ENCODE peak calls at places on chromosomes 6 and 20, in ten cellular contexts. X is progenitor cell of endocrine pancreas, R is MV-4-11, S is midbrain, Y is HCT116, I is type B pancreatic cell, P is A549, M is anterior cingulate cortex, A is mesendoderm, U is hepatic stellate cell. Z is an unnamed sample.

GRCh38 chr6:10099086-10099499 is 315.8 kb downstream of the TFAP2A start:
- DNase-seq in X (no peak), R (no peak), S (no peak), Y (no peak), I (no peak), P (no peak), M (no peak), A (peak), U (no peak), Z (no peak)

GRCh38 chr20:44901972-44902371 is 7.9 kb upstream of the PABPC1L start:
- DNase-seq in X (no peak), R (no peak), S (peak), Y (no peak), I (no peak), P (no peak), M (no peak), A (peak), U (peak), Z (no peak)

GRCh38 chr6:35498407-35499045 is 1.6 kb upstream of the TEAD3 start:
- DNase-seq in X (no peak), R (peak), S (no peak), Y (no peak), I (no peak), P (no peak), M (no peak), A (peak), U (no peak), Z (no peak)

GRCh38 chr6:149140910-149141290 is 176.6 kb upstream of the TAB2 start:
- DNase-seq in X (no peak), R (no peak), S (no peak), Y (no peak), I (no peak), P (no peak), M (no peak), A (no peak), U (no peak), Z (no peak)

GRCh38 chr20:15834857-15835256 is 738.4 kb downstream of the KIF16B start:
- DNase-seq in X (no peak), R (no peak), S (no peak), Y (no peak), I (no peak), P (no peak), M (no peak), A (no peak), U (no peak), Z (no peak)

GRCh38 chr20:11379257-11380011 is 538.3 kb upstream of the BTBD3 start:
- DNase-seq in X (peak), R (peak), S (no peak), Y (no peak), I (no peak), P (no peak), M (no peak), A (peak), U (no peak), Z (peak)

GRCh38 chr6:35305117-35305516 is 7.5 kb downstream of the DEF6 start:
- DNase-seq in X (no peak), R (no peak), S (no peak), Y (no peak), I (no peak), P (peak), M (no peak), A (peak), U (no peak), Z (no peak)

GRCh38 chr20:35568645-35569044 is 26.8 kb downstream of the ERGIC3 start:
- DNase-seq in X (no peak), R (no peak), S (no peak), Y (peak), I (no peak), P (peak), M (no peak), A (peak), U (no peak), Z (no peak)

GRCh38 chr20:64080013-64080812 is at the start of gene OPRL1:
- DNase-seq in X (no peak), R (no peak), S (no peak), Y (no peak), I (no peak), P (no peak), M (no peak), A (no peak), U (no peak), Z (no peak)

GRCh38 chr20:57048027-57048869 is 218.2 kb downstream of the BMP7 start:
- DNase-seq in X (peak), R (peak), S (no peak), Y (no peak), I (no peak), P (peak), M (no peak), A (peak), U (peak), Z (no peak)

GRCh38 chr6:36924778-36925396 is 29.7 kb upstream of the PI16 start:
- DNase-seq in X (no peak), R (no peak), S (no peak), Y (no peak), I (no peak), P (no peak), M (no peak), A (no peak), U (no peak), Z (no peak)

GRCh38 chr6:548517-548916 is 108.4 kb downstream of the HUS1B start:
- DNase-seq in X (no peak), R (no peak), S (no peak), Y (no peak), I (no peak), P (no peak), M (no peak), A (no peak), U (no peak), Z (no peak)

GRCh38 chr20:32779500-32780215 is 17.5 kb downstream of the DNMT3B start:
- DNase-seq in X (peak), R (no peak), S (no peak), Y (no peak), I (no peak), P (no peak), M (no peak), A (peak), U (peak), Z (no peak)

GRCh38 chr6:158514176-158514575 is 45.7 kb upstream of the TMEM181 start:
- DNase-seq in X (no peak), R (no peak), S (no peak), Y (no peak), I (no peak), P (no peak), M (no peak), A (no peak), U (no peak), Z (no peak)

GRCh38 chr20:34269996-34270627 is 28.9 kb downstream of the ASIP start:
- DNase-seq in X (no peak), R (peak), S (no peak), Y (no peak), I (no peak), P (no peak), M (no peak), A (no peak), U (no peak), Z (no peak)

GRCh38 chr6:6695711-6696048 is 107.2 kb downstream of the LY86 start:
- DNase-seq in X (no peak), R (peak), S (no peak), Y (no peak), I (no peak), P (no peak), M (no peak), A (no peak), U (no peak), Z (no peak)

GRCh38 chr20:63700199-63701050 is 4.0 kb downstream of the TNFRSF6B start:
- DNase-seq in X (no peak), R (no peak), S (no peak), Y (no peak), I (no peak), P (no peak), M (no peak), A (no peak), U (no peak), Z (no peak)

GRCh38 chr6:143901885-143902708 is 37.8 kb downstream of the ZC2HC1B start:
- DNase-seq in X (no peak), R (peak), S (no peak), Y (no peak), I (no peak), P (no peak), M (no peak), A (peak), U (peak), Z (no peak)

GRCh38 chr6:168410035-168410434 is 30.9 kb upstream of the SMOC2 start:
- DNase-seq in X (no peak), R (no peak), S (no peak), Y (no peak), I (no peak), P (no peak), M (no peak), A (no peak), U (no peak), Z (no peak)

GRCh38 chr6:16236648-16237199 is 1.7 kb upstream of the GMPR start:
- DNase-seq in X (no peak), R (peak), S (no peak), Y (no peak), I (no peak), P (no peak), M (no peak), A (no peak), U (peak), Z (no peak)

GRCh38 chr6:125175459-125175858 is 21.9 kb downstream of the TPD52L1 start:
- DNase-seq in X (no peak), R (no peak), S (no peak), Y (no peak), I (no peak), P (no peak), M (no peak), A (no peak), U (no peak), Z (no peak)

GRCh38 chr6:40852667-40853383 is 186.2 kb downstream of the UNC5CL start:
- DNase-seq in X (no peak), R (peak), S (no peak), Y (peak), I (no peak), P (no peak), M (no peak), A (peak), U (no peak), Z (no peak)

GRCh38 chr20:37990571-37991151 is 42.6 kb downstream of the TTI1 start:
- DNase-seq in X (no peak), R (peak), S (no peak), Y (no peak), I (no peak), P (peak), M (no peak), A (no peak), U (no peak), Z (no peak)

GRCh38 chr6:29828471-29828797 is 809 bp downstream of the HLA-G start:
- DNase-seq in X (no peak), R (no peak), S (no peak), Y (no peak), I (no peak), P (no peak), M (no peak), A (no peak), U (no peak), Z (no peak)

Z was measured in NCI-H2107.